ENCODE peak calls at places on chromosomes 3 and 15, in ten cellular contexts. U is left cardiac atrium; K is PC-3; Z is upper lobe of left lung; Q is T-cell; W is right cardiac atrium; H is stimulated activated naive CD8-positive, alpha-beta T cell treated with anti-CD3 and anti-CD28 coated beads, Interleukin-15, Interleukin-2, amounts not matched to agents 100 U/mL and 50 U/mL, for 24 hours; D is sciatic nerve; C is Panc1; F is activated CD8-positive, alpha-beta memory T cell treated with anti-CD3 and anti-CD28 coated beads, Interleukin-2, amount 10 ng/mL, durations not matched to agents 7 days and 5 days. I is an unnamed sample.

GRCh38 chr15:84611631-84612030 is 10.8 kb downstream of the ZSCAN2 start:
- ATAC-seq in U (no peak), K (no peak), Z (no peak), Q (no peak), W (no peak), H (no peak), D (no peak), C (no peak), F (no peak), I (no peak)

GRCh38 chr15:85890620-85890980 is 95.9 kb upstream of the KLHL25 start:
- ATAC-seq in U (no peak), K (no peak), Z (no peak), Q (no peak), W (no peak), H (no peak), D (no peak), C (no peak), F (no peak), I (no peak)

GRCh38 chr3:186235554-186235953 is 126.5 kb downstream of the DGKG start:
- ATAC-seq in U (no peak), K (no peak), Z (no peak), Q (no peak), W (peak; percentile 22), H (peak; percentile 40), D (no peak), C (no peak), F (peak; percentile 78), I (peak; percentile 73)

GRCh38 chr3:129673012-129673411 is 66.5 kb upstream of the PLXND1 start:
- ATAC-seq in U (peak; percentile 82), K (no peak), Z (no peak), Q (no peak), W (peak; percentile 83), H (no peak), D (no peak), C (no peak), F (no peak), I (no peak)

GRCh38 chr3:13309004-13309403 is 111.1 kb downstream of the NUP210 start:
- ATAC-seq in U (no peak), K (no peak), Z (no peak), Q (no peak), W (no peak), H (no peak), D (no peak), C (no peak), F (no peak), I (no peak)

GRCh38 chr3:133948131-133948810 is 52.6 kb upstream of the RAB6B start:
- ATAC-seq in U (peak; percentile 31), K (no peak), Z (peak; percentile 27), Q (no peak), W (peak; percentile 63), H (no peak), D (no peak), C (no peak), F (no peak), I (no peak)

GRCh38 chr3:40782086-40782721 is 257.4 kb downstream of the ZNF621 start:
- ATAC-seq in U (no peak), K (no peak), Z (no peak), Q (no peak), W (no peak), H (peak; percentile 59), D (no peak), C (no peak), F (no peak), I (no peak)

GRCh38 chr15:92391640-92392039 is 2.0 kb upstream of the ST8SIA2 start:
- ATAC-seq in U (peak; percentile 36), K (no peak), Z (no peak), Q (no peak), W (peak; percentile 31), H (no peak), D (no peak), C (peak; percentile 81), F (peak; percentile 45), I (no peak)

GRCh38 chr3:66508461-66508860 is 7.6 kb upstream of the LRIG1 start:
- ATAC-seq in U (no peak), K (no peak), Z (no peak), Q (no peak), W (no peak), H (no peak), D (no peak), C (no peak), F (no peak), I (no peak)

GRCh38 chr3:124627501-124627908 is 102.7 kb upstream of the UMPS start:
- ATAC-seq in U (peak; percentile 36), K (no peak), Z (peak; percentile 72), Q (no peak), W (peak; percentile 63), H (no peak), D (no peak), C (no peak), F (no peak), I (no peak)